ENCODE peak calls at places on chromosome X, in six cellular contexts. E, J, Y, O, F and W are unnamed samples. For H3K36me3, the result is how much of the 10 kb centered on the place peaks cover.

GRCh38 chrX:57528670-57529255 is 63.0 kb upstream of the ZXDB start:
- DNase-seq in E (no peak), J (peak), Y (no peak), O (no peak), F (no peak), W (no peak)

GRCh38 chrX:103831803-103832544 is at the start of gene RAB9B:
- DNase-seq in E (peak), J (peak), Y (peak), O (peak), F (peak), W (peak)

GRCh38 chrX:6813836-6814370 is 279.0 kb upstream of the VCX3A start:
- DNase-seq in E (no peak), J (peak), Y (no peak), O (no peak), F (no peak), W (no peak)

GRCh38 chrX:1500701-1501624 is 36.0 kb downstream of the P2RY8 start:
- DNase-seq in E (no peak), J (no peak), Y (no peak), O (no peak), F (peak), W (peak)

GRCh38 chrX:110182865-110183264 is 135.0 kb downstream of the AMMECR1 start:
- DNase-seq in E (no peak), J (no peak), Y (no peak), O (no peak), F (no peak), W (no peak)

GRCh38 chrX:54238588-54238987 is 55.5 kb upstream of the FAM120C start:
- DNase-seq in E (no peak), J (no peak), Y (no peak), O (no peak), F (no peak), W (no peak)

GRCh38 chrX:113384628-113385027 is 544.0 kb upstream of the AMOT start:
- DNase-seq in E (no peak), J (no peak), Y (no peak), O (no peak), F (no peak), W (no peak)

GRCh38 chrX:113759422-113759821 is 824.5 kb upstream of the HTR2C start:
- DNase-seq in E (no peak), J (no peak), Y (no peak), O (no peak), F (no peak), W (no peak)

GRCh38 chrX:9638871-9639270 is 126.8 kb downstream of the GPR143 start:
- DNase-seq in E (no peak), J (no peak), Y (no peak), O (no peak), F (no peak), W (no peak)

GRCh38 chrX:14616876-14617275 is 87.5 kb downstream of the GLRA2 start:
- DNase-seq in E (no peak), J (no peak), Y (no peak), O (no peak), F (no peak), W (no peak)

GRCh38 chrX:21934414-21934813 is 6.1 kb upstream of the SMS start:
- DNase-seq in E (no peak), J (no peak), Y (no peak), O (no peak), F (no peak), W (no peak)

GRCh38 chrX:7110821-7111276 is 36.7 kb upstream of the STS start:
- DNase-seq in E (no peak), J (no peak), Y (no peak), O (no peak), F (no peak), W (no peak)

GRCh38 chrX:118569676-118570075 is 74.1 kb downstream of the DOCK11 start:
- DNase-seq in E (no peak), J (no peak), Y (no peak), O (no peak), F (no peak), W (no peak)

GRCh38 chrX:114450911-114451310 is 133.0 kb upstream of the HTR2C start:
- DNase-seq in E (no peak), J (no peak), Y (no peak), O (no peak), F (no peak), W (no peak)

DNA sequence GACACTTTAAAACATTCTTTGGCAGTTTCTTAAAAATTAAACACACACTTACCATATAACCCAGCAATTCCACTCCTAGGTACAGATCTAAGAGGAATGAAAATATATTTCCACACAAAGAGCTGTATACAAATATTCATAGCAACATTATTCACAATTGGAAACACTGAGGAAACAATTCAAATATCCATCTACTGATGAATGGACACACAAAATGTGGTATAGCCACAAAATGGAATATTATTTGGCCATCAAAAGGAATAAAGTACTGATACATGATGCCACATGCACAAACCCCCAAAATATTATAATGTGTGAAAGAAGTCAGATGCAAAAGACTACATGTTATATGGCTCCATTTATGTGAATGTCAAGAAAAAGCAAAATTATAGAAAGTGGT is 70.9 kb downstream of the HS6ST2 start:
- DNase-seq in E (no peak), J (no peak), Y (no peak), O (no peak), F (no peak), W (no peak)
- H3K27ac ChIP-seq in E (no peak), J (no peak), Y (no peak), O (no peak), F (no peak), W (no peak)

DNA sequence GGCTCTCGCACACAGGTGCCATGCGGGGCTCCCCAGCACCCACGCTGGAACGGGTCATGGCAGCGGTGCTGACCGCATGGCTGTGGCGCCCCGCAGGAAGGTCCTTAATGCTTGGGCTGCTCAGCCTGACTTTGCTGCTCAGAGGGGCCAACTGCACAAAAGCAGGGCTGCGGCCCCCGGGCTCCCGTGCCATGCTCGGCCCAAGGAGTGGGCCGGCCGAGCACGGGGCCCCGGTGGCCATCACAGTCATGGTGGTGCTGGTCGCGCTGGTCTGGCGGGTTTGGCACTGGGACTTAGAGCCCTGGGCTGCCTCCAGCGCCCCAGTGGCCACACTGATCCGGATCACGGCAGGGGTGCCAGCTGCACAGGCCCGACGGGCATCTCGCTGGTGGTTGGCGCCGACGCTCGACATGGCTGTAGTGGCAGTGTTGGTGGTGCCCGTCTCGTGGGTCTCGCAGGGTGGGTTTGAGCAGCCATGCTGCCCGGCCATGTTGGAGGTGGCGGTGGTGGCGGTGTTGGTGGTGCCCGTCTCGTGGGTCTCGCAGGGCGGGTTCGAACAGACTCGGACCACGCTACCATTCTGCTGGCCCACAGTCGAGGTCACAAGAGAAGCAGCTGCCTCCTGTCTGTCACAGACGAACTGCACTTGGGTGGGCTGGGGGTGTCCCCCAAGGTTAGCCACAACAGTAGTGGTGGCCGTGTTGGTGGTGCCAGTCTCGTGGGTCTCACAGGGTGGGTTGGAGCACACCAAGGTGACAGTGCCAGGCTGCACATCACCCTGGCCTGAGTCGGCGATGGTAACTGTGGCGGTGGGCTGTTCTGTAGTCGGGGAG is 10.4 kb upstream of the RENBP start:
- DNase-seq in E (peak), J (no peak), Y (no peak), O (no peak), F (no peak), W (no peak)
- H3K36me3 ChIP-seq in E (half or more), J (under half), Y (half or more), O (under half), F (under half), W (under half)

DNA sequence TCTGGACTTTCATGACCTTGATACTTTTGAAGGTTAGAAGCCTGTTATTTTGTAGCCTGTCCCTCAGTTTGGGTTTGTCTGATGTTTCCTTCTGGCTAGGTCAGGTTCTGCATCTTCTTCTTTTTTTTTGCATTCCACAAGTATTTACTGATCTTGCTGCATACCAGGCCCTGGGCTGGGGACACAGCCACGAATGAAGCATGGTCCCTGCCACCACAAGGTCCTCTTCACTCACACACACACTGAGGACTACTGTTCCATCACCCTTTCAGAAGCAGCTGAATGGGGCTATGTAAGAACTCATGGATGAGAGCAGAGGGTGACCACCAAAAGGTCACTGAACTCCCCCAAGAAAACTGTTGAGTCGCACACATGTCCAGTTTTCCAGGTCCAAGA is 39.2 kb downstream of the USP11 start:
- DNase-seq in E (no peak), J (no peak), Y (no peak), O (no peak), F (no peak), W (no peak)
- H3K27ac ChIP-seq in E (no peak), J (no peak), Y (no peak), O (no peak), F (no peak), W (no peak)

DNA sequence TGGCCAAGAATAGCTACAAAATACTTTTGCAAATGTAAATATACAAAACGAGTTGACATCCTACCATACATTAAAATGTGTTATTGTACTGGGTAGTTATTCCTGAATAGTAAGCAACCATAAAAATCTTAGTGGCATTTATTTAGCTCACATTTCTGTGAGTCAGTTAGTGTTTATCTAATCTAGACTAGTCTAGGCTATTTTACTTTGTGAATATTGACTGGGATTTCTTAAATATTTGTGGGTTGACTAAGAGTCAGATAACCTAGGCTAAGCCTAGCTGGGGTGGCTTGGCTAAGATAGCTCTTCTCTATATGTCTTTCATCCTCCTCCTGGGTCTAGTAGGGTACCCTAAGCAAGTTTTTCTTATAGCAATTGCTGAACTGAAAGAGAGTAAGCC is 543.8 kb upstream of the DIAPH2 start:
- DNase-seq in E (no peak), J (no peak), Y (no peak), O (no peak), F (no peak), W (no peak)
- H3K36me3 ChIP-seq in E (under half), J (under half), Y (under half), O (under half), F (under half), W (under half)

GRCh38 chrX:69152398-69152797 is 12.9 kb downstream of the PJA1 start:
- DNase-seq in E (no peak), J (no peak), Y (no peak), O (no peak), F (no peak), W (no peak)

GRCh38 chrX:69149466-69150293 is 15.6 kb downstream of the PJA1 start:
- DNase-seq in E (no peak), J (peak), Y (no peak), O (no peak), F (no peak), W (no peak)

GRCh38 chrX:69151898-69152297 is 13.4 kb downstream of the PJA1 start:
- DNase-seq in E (no peak), J (no peak), Y (no peak), O (no peak), F (no peak), W (peak)

GRCh38 chrX:69153060-69153730 is 12.1 kb downstream of the PJA1 start:
- DNase-seq in E (no peak), J (peak), Y (peak), O (no peak), F (no peak), W (no peak)

GRCh38 chrX:69150294-69150960 is 14.8 kb downstream of the PJA1 start:
- DNase-seq in E (no peak), J (peak), Y (peak), O (no peak), F (no peak), W (peak)
- H3K27ac ChIP-seq in E (no peak), J (peak), Y (peak), O (no peak), F (no peak), W (no peak)

GRCh38 chrX:130048686-130049222 is 61.5 kb downstream of the ELF4 start:
- DNase-seq in E (no peak), J (no peak), Y (no peak), O (no peak), F (no peak), W (no peak)

GRCh38 chrX:130055103-130055502 is 55.2 kb downstream of the ELF4 start:
- DNase-seq in E (peak), J (no peak), Y (no peak), O (no peak), F (no peak), W (no peak)

GRCh38 chrX:130049821-130050220 is 60.5 kb downstream of the ELF4 start:
- DNase-seq in E (peak), J (no peak), Y (no peak), O (no peak), F (no peak), W (no peak)

GRCh38 chrX:130053236-130053635 is 57.1 kb downstream of the ELF4 start:
- DNase-seq in E (no peak), J (no peak), Y (no peak), O (no peak), F (no peak), W (no peak)

GRCh38 chrX:130051176-130051845 is 59.0 kb downstream of the ELF4 start:
- DNase-seq in E (peak), J (no peak), Y (no peak), O (no peak), F (no peak), W (no peak)
- H3K36me3 ChIP-seq in E (under half), J (under half), Y (under half), O (under half), F (under half), W (under half)

GRCh38 chrX:44873415-44874270 is 655 bp downstream of the KDM6A start:
- DNase-seq in E (peak), J (peak), Y (no peak), O (peak), F (peak), W (peak)

GRCh38 chrX:44876767-44877166 is 3.8 kb downstream of the KDM6A start:
- DNase-seq in E (no peak), J (no peak), Y (no peak), O (no peak), F (no peak), W (no peak)

GRCh38 chrX:44876076-44876475 is 3.1 kb downstream of the KDM6A start:
- DNase-seq in E (no peak), J (no peak), Y (no peak), O (no peak), F (no peak), W (no peak)

GRCh38 chrX:44874481-44875184 is 1.6 kb downstream of the KDM6A start:
- DNase-seq in E (no peak), J (peak), Y (no peak), O (peak), F (peak), W (peak)

DNA sequence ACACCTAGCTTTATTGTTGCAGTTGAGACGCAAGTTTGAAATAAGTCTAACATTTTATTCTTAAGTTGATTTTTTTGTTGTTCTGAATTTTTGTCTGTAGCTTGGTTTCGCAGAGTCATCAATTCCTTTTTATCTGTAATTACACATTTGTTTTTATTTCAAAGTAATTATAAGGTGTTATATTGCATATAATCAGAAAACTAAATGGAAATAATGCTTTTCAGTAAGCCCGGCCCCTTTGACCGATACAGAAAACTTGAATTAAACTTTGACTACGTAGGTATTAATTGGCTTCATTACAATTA is 2.1 kb downstream of the KDM6A start:
- DNase-seq in E (no peak), J (no peak), Y (no peak), O (no peak), F (no peak), W (no peak)
- H3K27ac ChIP-seq in E (peak), J (no peak), Y (no peak), O (no peak), F (peak), W (peak)